ENCODE peak calls at places on chromosomes 3 and 15, in five cellular contexts. One of them, this sample, is unnamed.

GRCh38 chr3:71584216-71585061 is 911 bp upstream of the FOXP1 start:
- DNase-seq in HEK293T: peak; percentile 33
- DNase-seq in GM19239: no peak
- DNase-seq in iPS-NIHi11: peak; percentile 42
- DNase-seq in mucosa of gallbladder: peak; percentile 33
- DNase-seq in this sample: peak; percentile 58

GRCh38 chr3:127208483-127209100 is 15.7 kb downstream of the PRR23E start:
- DNase-seq in iPS-NIHi11: no peak
- DNase-seq in GM19239: no peak
- DNase-seq in HEK293T: no peak
- DNase-seq in mucosa of gallbladder: peak; percentile 6
- DNase-seq in this sample: no peak

GRCh38 chr15:80480171-80480811 is 76.1 kb downstream of the ARNT2 start:
- DNase-seq in HEK293T: no peak
- DNase-seq in GM19239: no peak
- DNase-seq in mucosa of gallbladder: no peak
- DNase-seq in iPS-NIHi11: peak; percentile 52
- DNase-seq in this sample: peak; percentile 52

GRCh38 chr15:70033529-70034140 is 64.1 kb downstream of the TLE3 start:
- DNase-seq in HEK293T: no peak
- DNase-seq in mucosa of gallbladder: no peak
- DNase-seq in GM19239: no peak
- DNase-seq in iPS-NIHi11: no peak
- DNase-seq in this sample: peak; percentile 83

GRCh38 chr15:85100186-85100937 is 118.7 kb downstream of the PDE8A start:
- DNase-seq in mucosa of gallbladder: no peak
- DNase-seq in GM19239: no peak
- DNase-seq in HEK293T: no peak
- DNase-seq in iPS-NIHi11: no peak
- DNase-seq in this sample: no peak

GRCh38 chr3:184040010-184040409 is 8.5 kb downstream of the HTR3D start:
- DNase-seq in mucosa of gallbladder: no peak
- DNase-seq in iPS-NIHi11: peak; percentile 70
- DNase-seq in HEK293T: peak; percentile 31
- DNase-seq in GM19239: no peak
- DNase-seq in this sample: peak; percentile 40

GRCh38 chr3:140007946-140008692 is 73.1 kb downstream of the CLSTN2 start:
- DNase-seq in mucosa of gallbladder: no peak
- DNase-seq in HEK293T: no peak
- DNase-seq in GM19239: no peak
- DNase-seq in iPS-NIHi11: no peak
- DNase-seq in this sample: no peak

GRCh38 chr3:178155521-178155920 is 380.7 kb upstream of the KCNMB2 start:
- DNase-seq in mucosa of gallbladder: no peak
- DNase-seq in iPS-NIHi11: no peak
- DNase-seq in GM19239: no peak
- DNase-seq in HEK293T: no peak
- DNase-seq in this sample: no peak

GRCh38 chr3:111803123-111803593 is 55.9 kb upstream of the PHLDB2 start:
- DNase-seq in GM19239: no peak
- DNase-seq in iPS-NIHi11: peak; percentile 17
- DNase-seq in HEK293T: no peak
- DNase-seq in mucosa of gallbladder: peak; percentile 55
- DNase-seq in this sample: peak; percentile 82

GRCh38 chr15:69660658-69661405 is 208.2 kb downstream of the RPLP1 start:
- DNase-seq in iPS-NIHi11: no peak
- DNase-seq in mucosa of gallbladder: no peak
- DNase-seq in GM19239: no peak
- DNase-seq in HEK293T: no peak
- DNase-seq in this sample: no peak

GRCh38 chr15:77851086-77851485 is 218.4 kb upstream of the LINGO1 start:
- DNase-seq in iPS-NIHi11: no peak
- DNase-seq in mucosa of gallbladder: no peak
- DNase-seq in GM19239: no peak
- DNase-seq in HEK293T: no peak
- DNase-seq in this sample: no peak

GRCh38 chr3:134311265-134311664 is 60.6 kb upstream of the RYK start:
- DNase-seq in mucosa of gallbladder: no peak
- DNase-seq in HEK293T: no peak
- DNase-seq in GM19239: no peak
- DNase-seq in iPS-NIHi11: no peak
- DNase-seq in this sample: peak; percentile 47

GRCh38 chr3:14892226-14892625 is 55.2 kb upstream of the NR2C2 start:
- DNase-seq in iPS-NIHi11: no peak
- DNase-seq in mucosa of gallbladder: no peak
- DNase-seq in HEK293T: no peak
- DNase-seq in GM19239: no peak
- DNase-seq in this sample: no peak

This sample was measured in GM03348.